ENCODE peak calls at places on chromosomes 1 and 21, in nine cellular contexts. One of them, this sample, is unnamed.

GRCh38 chr1:201396859-201397464 is 2.2 kb downstream of the LAD1 start:
- DNase-seq in GM12891: no peak
- DNase-seq in IMR-90: no peak
- DNase-seq in ovary: no peak
- DNase-seq in breast epithelium: peak
- DNase-seq in tibial nerve: no peak
- DNase-seq in A549: peak
- DNase-seq in H54: peak
- DNase-seq in uterus: no peak
- DNase-seq in this sample: no peak

GRCh38 chr21:45317401-45318145 is 29.9 kb upstream of the POFUT2 start:
- DNase-seq in ovary: peak
- DNase-seq in A549: no peak
- DNase-seq in H54: no peak
- DNase-seq in breast epithelium: no peak
- DNase-seq in GM12891: no peak
- DNase-seq in tibial nerve: no peak
- DNase-seq in uterus: no peak
- DNase-seq in IMR-90: peak
- DNase-seq in this sample: no peak

GRCh38 chr1:26391450-26391849 is 18.9 kb upstream of the ZNF683 start:
- DNase-seq in tibial nerve: no peak
- DNase-seq in ovary: no peak
- DNase-seq in breast epithelium: no peak
- DNase-seq in A549: peak
- DNase-seq in H54: peak
- DNase-seq in GM12891: no peak
- DNase-seq in IMR-90: peak
- DNase-seq in uterus: no peak
- DNase-seq in this sample: peak

GRCh38 chr21:41894511-41894910 is 15.4 kb upstream of the PRDM15 start:
- DNase-seq in tibial nerve: no peak
- DNase-seq in GM12891: no peak
- DNase-seq in breast epithelium: no peak
- DNase-seq in ovary: no peak
- DNase-seq in uterus: no peak
- DNase-seq in IMR-90: no peak
- DNase-seq in H54: no peak
- DNase-seq in A549: no peak
- DNase-seq in this sample: no peak

GRCh38 chr21:45262041-45262581 is 25.6 kb downstream of the POFUT2 start:
- DNase-seq in ovary: no peak
- DNase-seq in tibial nerve: no peak
- DNase-seq in H54: no peak
- DNase-seq in breast epithelium: no peak
- DNase-seq in uterus: no peak
- DNase-seq in IMR-90: no peak
- DNase-seq in GM12891: no peak
- DNase-seq in A549: no peak
- DNase-seq in this sample: no peak

GRCh38 chr1:1899266-1899966 is 8.5 kb upstream of the GNB1 start:
- DNase-seq in tibial nerve: no peak
- DNase-seq in breast epithelium: no peak
- DNase-seq in H54: no peak
- DNase-seq in IMR-90: no peak
- DNase-seq in uterus: no peak
- DNase-seq in A549: no peak
- DNase-seq in ovary: no peak
- DNase-seq in GM12891: no peak
- DNase-seq in this sample: no peak

GRCh38 chr1:54813479-54814147 is 12.5 kb upstream of the TTC22 start:
- DNase-seq in A549: no peak
- DNase-seq in uterus: no peak
- DNase-seq in IMR-90: no peak
- DNase-seq in GM12891: no peak
- DNase-seq in H54: no peak
- DNase-seq in breast epithelium: no peak
- DNase-seq in ovary: no peak
- DNase-seq in tibial nerve: no peak
- DNase-seq in this sample: no peak

GRCh38 chr1:113930499-113931161 is 1.5 kb downstream of the HIPK1 start:
- DNase-seq in ovary: peak
- DNase-seq in tibial nerve: no peak
- DNase-seq in A549: peak
- DNase-seq in breast epithelium: peak
- DNase-seq in uterus: no peak
- DNase-seq in GM12891: no peak
- DNase-seq in IMR-90: peak
- DNase-seq in H54: peak
- DNase-seq in this sample: peak

GRCh38 chr1:27161594-27161993 is 6.7 kb upstream of the SLC9A1 start:
- DNase-seq in ovary: no peak
- DNase-seq in GM12891: peak
- DNase-seq in H54: no peak
- DNase-seq in A549: no peak
- DNase-seq in uterus: no peak
- DNase-seq in breast epithelium: no peak
- DNase-seq in IMR-90: no peak
- DNase-seq in tibial nerve: no peak
- DNase-seq in this sample: no peak

GRCh38 chr21:23162213-23162946 is 2164.2 kb downstream of the NCAM2 start:
- DNase-seq in H54: no peak
- DNase-seq in ovary: no peak
- DNase-seq in uterus: no peak
- DNase-seq in breast epithelium: no peak
- DNase-seq in A549: no peak
- DNase-seq in tibial nerve: no peak
- DNase-seq in IMR-90: no peak
- DNase-seq in GM12891: no peak
- DNase-seq in this sample: no peak

GRCh38 chr1:163410073-163410522 is 88.3 kb downstream of the NUF2 start:
- DNase-seq in ovary: no peak
- DNase-seq in tibial nerve: no peak
- DNase-seq in A549: peak
- DNase-seq in uterus: peak
- DNase-seq in H54: peak
- DNase-seq in GM12891: no peak
- DNase-seq in breast epithelium: no peak
- DNase-seq in IMR-90: peak
- DNase-seq in this sample: peak

GRCh38 chr1:221903594-221903993 is 161.7 kb upstream of the DUSP10 start:
- DNase-seq in breast epithelium: no peak
- DNase-seq in ovary: no peak
- DNase-seq in A549: no peak
- DNase-seq in GM12891: no peak
- DNase-seq in H54: no peak
- DNase-seq in IMR-90: no peak
- DNase-seq in uterus: no peak
- DNase-seq in tibial nerve: no peak
- DNase-seq in this sample: no peak

GRCh38 chr1:244060691-244061090 is 9.6 kb downstream of the ZBTB18 start:
- DNase-seq in A549: no peak
- DNase-seq in tibial nerve: no peak
- DNase-seq in uterus: no peak
- DNase-seq in GM12891: no peak
- DNase-seq in IMR-90: no peak
- DNase-seq in breast epithelium: no peak
- DNase-seq in ovary: no peak
- DNase-seq in H54: no peak
- DNase-seq in this sample: no peak

GRCh38 chr1:33609739-33610138 is 137.3 kb downstream of the ZSCAN20 start:
- DNase-seq in H54: no peak
- DNase-seq in breast epithelium: no peak
- DNase-seq in tibial nerve: no peak
- DNase-seq in A549: no peak
- DNase-seq in IMR-90: no peak
- DNase-seq in ovary: no peak
- DNase-seq in GM12891: no peak
- DNase-seq in uterus: no peak
- DNase-seq in this sample: no peak

DNA sequence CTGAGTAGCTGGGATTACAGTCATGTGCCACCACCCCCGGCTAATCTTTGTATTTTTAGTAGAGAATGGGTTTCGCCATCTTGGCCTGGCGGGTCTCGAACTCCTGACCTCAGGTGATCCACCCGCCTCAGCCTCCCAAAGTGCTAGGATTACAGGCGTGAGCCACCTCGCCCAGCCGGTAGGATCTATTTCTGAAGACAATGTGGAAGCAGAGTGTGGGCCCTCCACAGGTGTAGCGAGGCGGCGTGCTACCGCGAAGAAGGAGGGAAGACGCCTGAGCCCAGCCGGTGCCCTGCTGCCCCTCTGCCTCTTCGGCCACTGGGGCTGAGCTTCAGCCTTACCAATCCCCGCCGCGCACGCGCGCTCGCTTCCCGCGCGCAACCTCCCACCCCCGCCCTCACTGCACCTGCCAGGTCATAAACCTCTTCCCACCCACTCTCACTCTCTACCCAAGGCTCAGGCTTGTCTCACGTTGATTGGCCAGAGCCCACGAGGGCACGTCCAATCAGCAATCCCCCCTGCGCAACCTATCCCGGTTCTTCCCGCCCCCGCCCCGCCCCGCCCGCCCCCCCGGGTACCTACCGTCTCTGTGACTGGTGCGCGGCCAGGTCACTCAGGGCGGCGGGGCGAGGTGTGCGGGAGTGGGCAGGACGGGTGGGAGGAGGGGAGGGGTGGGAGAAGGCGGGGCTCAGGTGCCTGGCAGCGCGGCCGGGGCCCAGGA is 409 bp upstream of the HOOK1 start:
- DNase-seq in uterus: peak
- DNase-seq in IMR-90: no peak
- DNase-seq in breast epithelium: peak
- DNase-seq in H54: no peak
- DNase-seq in GM12891: peak
- DNase-seq in ovary: peak
- DNase-seq in tibial nerve: no peak
- DNase-seq in A549: peak
- DNase-seq in this sample: peak
- TF ChIP-seq POLR2A in uterus: no peak
- TF ChIP-seq POLR2A in IMR-90: no peak
- TF ChIP-seq POLR2A in breast epithelium: peak
- TF ChIP-seq POLR2A in H54: no peak
- TF ChIP-seq POLR2A in GM12891: no peak
- TF ChIP-seq POLR2A in ovary: no peak
- TF ChIP-seq POLR2A in tibial nerve: no peak
- TF ChIP-seq POLR2A in A549: peak
- TF ChIP-seq POLR2A in this sample: peak

DNA sequence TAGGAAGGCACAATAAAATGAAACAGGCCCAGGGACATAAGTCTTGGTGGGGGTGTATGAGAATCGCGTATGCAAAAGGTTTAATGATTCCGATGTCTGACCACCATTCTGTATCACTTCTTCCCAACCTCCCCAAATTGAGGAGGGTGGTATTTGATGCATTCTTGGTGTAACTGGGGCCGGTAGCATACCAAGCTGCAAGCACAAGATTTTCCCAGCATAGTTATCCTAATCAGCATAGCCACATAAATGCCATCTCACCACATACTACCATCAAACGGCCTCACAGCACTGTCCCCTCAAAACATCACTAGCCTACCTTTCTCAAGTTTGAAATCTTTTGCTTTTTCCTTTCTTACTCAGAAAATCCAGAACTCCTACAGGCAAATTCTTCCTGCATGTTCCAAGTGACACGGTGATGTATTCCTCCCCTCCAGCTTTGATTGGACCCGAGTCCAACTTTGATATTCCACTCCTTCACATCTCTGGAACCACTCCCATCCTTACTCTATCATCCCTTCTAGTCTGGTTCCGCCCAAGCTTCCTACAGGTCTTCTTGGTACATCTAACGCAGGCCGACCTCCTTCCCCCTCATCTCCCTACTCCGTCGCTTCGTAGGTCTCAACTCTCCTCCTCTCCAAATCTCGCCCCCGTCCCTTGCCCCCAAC is 704 bp downstream of the CLK2 start:
- DNase-seq in ovary: no peak
- DNase-seq in GM12891: no peak
- DNase-seq in A549: peak
- DNase-seq in uterus: no peak
- DNase-seq in H54: peak
- DNase-seq in breast epithelium: no peak
- DNase-seq in tibial nerve: no peak
- DNase-seq in IMR-90: peak
- DNase-seq in this sample: peak
- TF ChIP-seq POLR2A in ovary: no peak
- TF ChIP-seq POLR2A in GM12891: no peak
- TF ChIP-seq POLR2A in A549: no peak
- TF ChIP-seq POLR2A in uterus: no peak
- TF ChIP-seq POLR2A in H54: peak
- TF ChIP-seq POLR2A in breast epithelium: no peak
- TF ChIP-seq POLR2A in tibial nerve: no peak
- TF ChIP-seq POLR2A in IMR-90: no peak
- TF ChIP-seq POLR2A in this sample: no peak

GRCh38 chr1:151254217-151255213 is at the start of gene PSMD4:
- DNase-seq in IMR-90: peak
- DNase-seq in uterus: peak
- DNase-seq in tibial nerve: peak
- DNase-seq in H54: peak
- DNase-seq in A549: peak
- DNase-seq in breast epithelium: peak
- DNase-seq in ovary: peak
- DNase-seq in GM12891: peak
- DNase-seq in this sample: peak
- TF ChIP-seq POLR2A in IMR-90: peak
- TF ChIP-seq POLR2A in uterus: peak
- TF ChIP-seq POLR2A in tibial nerve: peak
- TF ChIP-seq POLR2A in H54: peak
- TF ChIP-seq POLR2A in A549: peak
- TF ChIP-seq POLR2A in breast epithelium: peak
- TF ChIP-seq POLR2A in ovary: peak
- TF ChIP-seq POLR2A in GM12891: peak
- TF ChIP-seq POLR2A in this sample: peak

DNA sequence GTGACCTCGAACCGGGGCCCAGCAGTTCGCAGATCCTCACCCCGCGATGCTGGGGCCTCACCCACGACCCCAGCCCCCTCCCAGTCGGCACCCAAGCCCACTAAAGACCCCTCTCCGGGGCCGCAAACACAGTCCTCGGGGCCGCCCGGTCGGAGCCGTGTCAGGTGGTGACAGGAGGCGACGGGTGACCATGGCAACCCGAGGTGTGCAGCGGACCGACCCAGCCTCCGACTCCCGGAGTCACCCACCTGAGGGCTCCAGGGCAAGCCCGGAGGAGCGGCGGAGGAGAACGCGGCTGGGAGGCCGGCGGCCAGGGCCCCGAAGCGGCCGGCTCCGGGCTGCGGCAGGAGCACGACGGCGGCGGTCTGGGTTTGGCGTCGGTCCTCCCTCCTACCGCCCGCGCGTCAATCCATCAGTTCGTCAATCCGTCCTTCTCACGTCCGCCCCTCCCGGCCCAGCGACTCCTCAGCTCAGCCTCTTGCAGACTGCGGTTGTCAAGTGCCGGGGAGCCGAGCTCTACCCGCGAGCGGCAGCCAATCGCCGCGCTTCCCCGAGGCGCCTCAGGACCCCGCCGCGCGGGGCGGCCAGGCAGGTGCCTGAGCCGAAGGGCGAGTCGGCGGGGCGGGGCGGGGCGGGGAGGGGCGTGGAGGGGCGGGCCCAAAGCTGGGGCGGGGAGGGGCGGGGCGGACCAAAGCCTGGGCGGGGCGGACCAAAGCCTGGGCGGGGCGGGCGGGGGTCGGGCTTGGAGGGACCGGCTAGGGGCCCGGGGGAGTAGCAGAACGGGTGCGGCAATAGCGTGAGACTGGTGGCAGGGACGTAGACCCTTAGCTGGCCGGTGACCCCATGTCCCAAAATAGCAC is at the start of gene WDR47:
- DNase-seq in ovary: peak
- DNase-seq in A549: peak
- DNase-seq in uterus: peak
- DNase-seq in GM12891: peak
- DNase-seq in breast epithelium: peak
- DNase-seq in IMR-90: peak
- DNase-seq in H54: peak
- DNase-seq in tibial nerve: peak
- DNase-seq in this sample: peak
- TF ChIP-seq POLR2A in ovary: peak
- TF ChIP-seq POLR2A in A549: peak
- TF ChIP-seq POLR2A in uterus: peak
- TF ChIP-seq POLR2A in GM12891: peak
- TF ChIP-seq POLR2A in breast epithelium: peak
- TF ChIP-seq POLR2A in IMR-90: peak
- TF ChIP-seq POLR2A in H54: peak
- TF ChIP-seq POLR2A in tibial nerve: peak
- TF ChIP-seq POLR2A in this sample: peak

This sample was measured in erythroblast.